ENCODE peak calls at places on chromosomes 13 and 19, in nine cellular contexts. O is BJ; Z is epithelial cell of esophagus; B is HL-60; D is AG10803; J is CD8-positive, alpha-beta T cell; A is suprapubic skin; V is esophagus muscularis mucosa; P is HCT116. S is an unnamed sample.
A peak's percentile ranks its signal among the peaks of the same experiment; 100 is the strongest.

GRCh38 chr13:108957369-108958012 is 328.1 kb downstream of the MYO16 start:
- DNase-seq in Z (peak; percentile 89), B (no peak), O (peak; percentile 83), V (no peak), P (peak; percentile 36), D (peak; percentile 95), J (no peak), A (no peak), S (peak; percentile 91)

GRCh38 chr13:56988543-56988942 is 152.2 kb upstream of the PRR20A start:
- DNase-seq in D (no peak), Z (no peak), P (no peak), O (no peak), A (no peak), B (no peak), J (no peak), V (no peak), S (no peak)

GRCh38 chr19:1074512-1075283 is 7.7 kb downstream of the ARHGAP45 start:
- DNase-seq in P (no peak), A (peak; percentile 93), B (peak; percentile 90), J (peak; percentile 99), Z (no peak), V (peak; percentile 94), O (no peak), D (no peak), S (no peak)

GRCh38 chr13:20673711-20674110 is 29.8 kb upstream of the IL17D start:
- DNase-seq in O (no peak), D (no peak), P (no peak), V (no peak), J (no peak), A (no peak), B (no peak), Z (no peak), S (no peak)

GRCh38 chr13:51564671-51565070 is 19.6 kb upstream of the WDFY2 start:
- DNase-seq in B (no peak), A (no peak), O (no peak), P (no peak), J (no peak), Z (no peak), D (no peak), V (no peak), S (no peak)

GRCh38 chr19:16462757-16463250 is 9.0 kb downstream of the EPS15L1 start:
- DNase-seq in D (no peak), O (no peak), Z (peak; percentile 88), A (no peak), P (no peak), V (no peak), B (no peak), J (no peak), S (no peak)

GRCh38 chr19:39140195-39140516 is 14.6 kb downstream of the PAK4 start:
- DNase-seq in B (no peak), D (no peak), O (no peak), J (no peak), V (no peak), P (no peak), A (no peak), Z (no peak), S (no peak)

GRCh38 chr13:99018418-99019180 is 40.7 kb upstream of the DOCK9 start:
- DNase-seq in J (no peak), P (no peak), O (peak; percentile 50), Z (peak; percentile 55), V (peak; percentile 14), D (peak; percentile 79), A (no peak), B (no peak), S (no peak)

GRCh38 chr13:106047859-106048258 is 487.6 kb downstream of the EFNB2 start:
- DNase-seq in D (no peak), P (no peak), V (no peak), A (no peak), O (no peak), J (no peak), Z (peak; percentile 21), B (no peak), S (no peak)

GRCh38 chr13:97810152-97810551 is 143.3 kb upstream of the IPO5 start:
- DNase-seq in V (no peak), P (peak; percentile 7), Z (peak; percentile 18), O (no peak), A (no peak), D (peak; percentile 3), B (no peak), J (no peak), S (no peak)

GRCh38 chr19:50252111-50252886 is 48.9 kb downstream of the MYH14 start:
- DNase-seq in Z (no peak), D (no peak), P (no peak), V (no peak), O (no peak), J (peak; percentile 30), A (no peak), B (no peak), S (no peak)

GRCh38 chr19:15369594-15369891 is 10.0 kb downstream of the AKAP8 start:
- DNase-seq in V (no peak), Z (no peak), A (no peak), B (no peak), D (no peak), P (no peak), J (no peak), O (no peak), S (no peak)

DNA sequence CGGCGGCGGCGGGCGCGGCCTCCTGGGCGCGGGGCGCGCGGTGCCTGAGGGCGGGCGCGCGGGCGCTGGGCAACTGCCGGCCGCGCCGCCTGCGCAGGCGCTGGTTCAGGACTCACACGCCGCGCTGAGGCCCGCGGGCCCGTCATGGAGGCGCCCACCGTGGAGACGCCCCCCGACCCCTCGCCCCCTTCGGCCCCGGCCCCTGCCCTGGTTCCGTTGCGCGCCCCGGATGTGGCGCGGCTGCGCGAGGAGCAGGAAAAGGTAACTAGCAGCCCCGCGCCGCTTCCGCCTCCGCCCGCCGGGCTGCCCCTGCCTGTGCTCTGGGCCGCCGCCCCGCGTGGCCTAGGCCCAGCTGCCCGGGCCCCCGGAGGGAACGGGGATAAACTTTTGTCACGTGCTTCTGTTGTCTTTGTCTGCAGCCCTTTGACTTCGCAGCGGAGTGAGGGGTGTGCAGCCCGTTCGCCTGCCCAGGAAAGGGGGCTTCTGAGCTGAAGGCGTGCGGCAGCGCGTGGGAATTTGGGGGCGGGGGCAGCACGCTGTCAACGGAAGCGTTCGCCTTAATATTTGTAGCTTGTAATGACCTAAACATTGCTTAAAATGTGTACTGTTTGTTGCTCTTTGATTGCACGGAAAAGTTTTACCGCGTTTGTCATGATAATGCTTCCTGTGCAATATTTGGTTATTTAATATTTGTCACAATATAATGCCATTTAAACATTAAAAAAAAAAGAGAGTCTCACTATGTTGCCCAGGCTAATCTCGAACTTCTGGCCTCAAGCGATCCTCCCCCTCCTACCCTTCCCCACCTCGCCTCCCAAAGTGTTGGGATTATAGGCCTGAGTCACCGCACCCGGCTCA is 594 bp downstream of the URI1 start:
- DNase-seq in V (no peak), J (peak; percentile 74), B (peak; percentile 64), A (no peak), P (no peak), Z (peak; percentile 64), D (peak; percentile 25), O (no peak), S (no peak)
- H3K4me3 ChIP-seq in V (peak overlapping the region; percentile 91), J (peak overlapping the region; percentile 81), B (peak overlapping the region; percentile 83), A (peak overlapping the region; percentile 92), P (peak overlapping the region; percentile 91), Z (peak overlapping the region; percentile 82), D (peak overlapping the region; percentile 92), O (peak overlapping the region; percentile 94), S (peak overlapping the region; percentile 95)

GRCh38 chr13:80341098-80341701 is at the start of gene SPRY2:
- DNase-seq in J (peak; percentile 26), Z (peak; percentile 94), B (peak; percentile 97), P (peak; percentile 68), V (peak; percentile 98), A (peak; percentile 97), O (peak; percentile 70), D (peak; percentile 96), S (peak; percentile 93)
- H3K4me3 ChIP-seq in J (peak within 1 kb of the TSS; percentile 42), Z (peak within 1 kb of the TSS; percentile 90), B (peak within 1 kb of the TSS; percentile 88), P (peak within 1 kb of the TSS; percentile 72), V (peak within 1 kb of the TSS; percentile 91), A (peak within 1 kb of the TSS; percentile 92), O (peak within 1 kb of the TSS; percentile 86), D (peak within 1 kb of the TSS; percentile 82), S (peak within 1 kb of the TSS; percentile 81)

DNA sequence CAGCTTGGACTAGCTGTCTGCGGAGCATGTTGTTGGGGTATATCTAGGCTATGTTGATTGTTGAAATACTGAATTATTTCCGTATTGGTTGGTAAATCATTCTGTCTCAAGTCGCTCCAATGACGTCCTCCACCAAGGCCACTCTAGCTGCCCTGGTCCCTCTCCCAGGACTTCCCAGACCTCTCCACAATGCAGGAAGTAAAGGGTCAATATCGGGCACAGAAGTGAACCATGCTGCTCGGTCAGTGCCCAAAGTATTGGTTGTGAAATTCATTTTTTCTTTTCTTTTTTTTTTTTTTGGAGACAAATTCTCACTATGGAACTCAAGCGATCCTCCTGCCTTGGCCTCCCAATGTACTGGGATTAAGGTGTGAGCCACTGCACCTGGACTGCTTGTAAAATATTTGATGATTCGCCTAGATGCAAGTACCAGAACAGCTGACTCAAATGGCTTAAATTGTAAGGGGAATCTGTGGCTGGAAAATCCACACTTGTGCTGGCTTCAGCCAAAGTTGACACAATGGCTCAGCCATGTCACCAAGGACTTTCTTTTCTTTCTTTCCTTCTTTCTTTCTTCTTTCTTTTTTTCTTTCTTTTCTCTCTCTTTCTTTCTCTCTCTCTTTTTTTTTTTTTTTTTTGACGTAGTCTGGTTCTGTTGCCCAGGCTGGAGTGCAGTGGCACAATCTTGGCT is 43.7 kb downstream of the NUMBL start:
- DNase-seq in J (no peak), B (no peak), A (no peak), P (no peak), Z (peak; percentile 52), O (no peak), D (peak; percentile 33), V (no peak), S (no peak)
- H3K4me3 ChIP-seq in J (no peak overlapping the region), B (no peak overlapping the region), A (no peak overlapping the region), P (peak overlapping the region; percentile 55), Z (no peak overlapping the region), O (no peak overlapping the region), D (peak overlapping the region; percentile 44), V (peak overlapping the region; percentile 17), S (peak overlapping the region; percentile 8)

GRCh38 chr13:27005976-27006518 is 165.6 kb downstream of the USP12 start:
- DNase-seq in B (no peak), P (no peak), O (no peak), J (no peak), D (no peak), A (peak; percentile 70), V (no peak), Z (no peak), S (no peak)

GRCh38 chr13:27008733-27009132 is 162.9 kb downstream of the USP12 start:
- DNase-seq in J (no peak), A (no peak), B (no peak), Z (no peak), O (no peak), D (no peak), P (no peak), V (no peak), S (no peak)

GRCh38 chr13:27005556-27005955 is 166.1 kb downstream of the USP12 start:
- DNase-seq in D (peak; percentile 7), O (no peak), J (no peak), B (no peak), P (no peak), V (no peak), Z (no peak), A (peak; percentile 55), S (no peak)

GRCh38 chr13:27006519-27007161 is 165.0 kb downstream of the USP12 start:
- DNase-seq in J (no peak), D (peak; percentile 40), V (no peak), O (no peak), Z (peak; percentile 47), A (peak; percentile 78), P (peak; percentile 12), B (no peak), S (no peak)

DNA sequence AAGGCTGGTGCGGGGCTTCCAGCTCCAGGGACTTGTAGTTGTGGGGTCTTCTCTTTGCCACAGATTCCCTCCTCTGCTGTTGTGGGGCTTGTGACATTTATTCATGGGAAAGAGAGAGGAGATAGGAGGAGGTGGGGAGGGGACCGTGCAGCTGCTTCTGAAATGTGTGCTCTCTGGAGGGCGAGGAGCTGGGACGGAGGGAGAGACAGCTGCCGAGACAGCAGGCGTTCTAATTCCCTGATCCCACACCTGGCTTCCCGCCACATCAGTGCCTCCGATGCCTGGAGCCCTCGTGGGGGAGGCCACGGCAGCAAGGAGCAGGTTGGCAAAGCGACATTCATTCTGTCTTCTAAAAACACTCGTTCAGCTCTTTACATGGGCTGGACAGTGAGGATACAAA is 164.4 kb downstream of the USP12 start:
- DNase-seq in O (no peak), A (no peak), D (no peak), P (no peak), V (no peak), B (no peak), Z (no peak), J (no peak), S (no peak)
- H3K4me3 ChIP-seq in O (no peak overlapping the region), A (peak overlapping the region; percentile 48), D (peak overlapping the region; percentile 51), P (peak overlapping the region; percentile 73), V (peak overlapping the region; percentile 53), B (no peak overlapping the region), Z (peak overlapping the region; percentile 47), J (no peak overlapping the region), S (peak overlapping the region; percentile 33)

S was measured in HFF-Myc.